ENCODE peak calls at places on chromosomes 3 and 15, in four cellular contexts. U is stimulated activated naive B cell treated with anti-CD40 and anti-IgM and Interleukin-4, amounts not matched to agents 10 μg/mL and 1 μg/mL and 100 μg/mL, for 72 hours; L is NCI-H1092; I is stimulated activated CD8-positive, alpha-beta memory T cell treated with anti-CD3 and anti-CD28 coated beads, Interleukin-12 subunit alpha, Interleukin-12 subunit beta, amount 100 ng/mL, for 4 hours. O is an unnamed sample.

GRCh38 chr15:91942676-91943417 is 89.3 kb downstream of the SLCO3A1 start:
- DNase-seq in U (peak), L (no peak), I (no peak), O (peak)

GRCh38 chr3:67113802-67114407 is 115.8 kb downstream of the KBTBD8 start:
- DNase-seq in L (peak), U (peak), I (peak), O (peak)

GRCh38 chr3:128287161-128287560 is 133.9 kb downstream of the EEFSEC start:
- DNase-seq in U (no peak), L (no peak), I (no peak), O (no peak)

GRCh38 chr3:157145566-157145965 is 14.4 kb downstream of the CCNL1 start:
- DNase-seq in I (no peak), L (no peak), U (no peak), O (no peak)

GRCh38 chr15:90261811-90262210 is 3.7 kb upstream of the NGRN start:
- DNase-seq in U (no peak), L (no peak), I (no peak), O (no peak)

GRCh38 chr3:185332026-185332735 is 30.8 kb upstream of the MAP3K13 start:
- DNase-seq in L (peak), I (no peak), U (no peak), O (no peak)

GRCh38 chr3:65412591-65412990 is 626.1 kb downstream of the MAGI1 start:
- DNase-seq in I (no peak), L (peak), U (no peak), O (peak)

GRCh38 chr15:96360581-96361308 is 30.2 kb downstream of the NR2F2 start:
- DNase-seq in U (no peak), I (no peak), L (no peak), O (no peak)

GRCh38 chr3:126356373-126357298 is 572 bp downstream of the KLF15 start:
- DNase-seq in U (no peak), L (no peak), I (no peak), O (peak)

GRCh38 chr3:195458188-195458800 is 15.5 kb upstream of the ACAP2 start:
- DNase-seq in U (no peak), I (no peak), L (no peak), O (no peak)

GRCh38 chr3:171649282-171649681 is 161.0 kb downstream of the PLD1 start:
- DNase-seq in I (no peak), L (no peak), U (no peak), O (no peak)

GRCh38 chr15:81752149-81752942 is 293.5 kb downstream of the MEX3B start:
- DNase-seq in L (peak), U (no peak), I (no peak), O (peak)

GRCh38 chr3:59425942-59426341 is 376.1 kb upstream of the CFAP20DC start:
- DNase-seq in I (peak), U (no peak), L (no peak), O (no peak)

GRCh38 chr3:141940204-141940776 is 63.8 kb downstream of the ATP1B3 start:
- DNase-seq in I (no peak), L (peak), U (no peak), O (peak)

GRCh38 chr3:33648793-33649192 is 69.3 kb downstream of the CLASP2 start:
- DNase-seq in I (no peak), U (no peak), L (no peak), O (no peak)

GRCh38 chr3:100440895-100441294 is 39.6 kb downstream of the LNP1 start:
- DNase-seq in I (no peak), L (no peak), U (no peak), O (no peak)

GRCh38 chr15:60840703-60841411 is 361.9 kb upstream of the ICE2 start:
- DNase-seq in I (no peak), U (no peak), L (no peak), O (peak)

GRCh38 chr3:24101676-24102168 is 156.6 kb downstream of the NR1D2 start:
- DNase-seq in U (no peak), I (no peak), L (no peak), O (no peak)

GRCh38 chr15:69468241-69469121 is 15.9 kb downstream of the RPLP1 start:
- DNase-seq in U (no peak), I (peak), L (peak), O (peak)

GRCh38 chr3:5185093-5185673 is 2.3 kb upstream of the EDEM1 start:
- DNase-seq in L (no peak), I (no peak), U (no peak), O (no peak)

GRCh38 chr15:35181538-35181937 is 96.4 kb upstream of the NANOGP8 start:
- DNase-seq in U (no peak), L (no peak), I (no peak), O (no peak)

GRCh38 chr3:193992638-193993037 is 143.3 kb upstream of the HES1 start:
- DNase-seq in U (no peak), L (no peak), I (no peak), O (no peak)

GRCh38 chr15:38254065-38254883 is 1.6 kb downstream of the SPRED1 start:
- DNase-seq in U (peak), L (no peak), I (no peak), O (peak)

GRCh38 chr15:99057020-99057419 is 47.9 kb upstream of the SYNM start:
- DNase-seq in I (no peak), L (no peak), U (no peak), O (no peak)

GRCh38 chr15:40693904-40694705 is 869 bp upstream of the RAD51 start:
- DNase-seq in L (no peak), U (peak), I (no peak), O (no peak)

GRCh38 chr3:44476181-44476599 is 1.3 kb downstream of the ZNF445 start:
- DNase-seq in L (no peak), U (no peak), I (no peak), O (no peak)

GRCh38 chr3:72232777-72233176 is 447.8 kb upstream of the PROK2 start:
- DNase-seq in L (no peak), U (no peak), I (no peak), O (no peak)